ENCODE peak calls at places on chromosomes 7 and 10, in six cellular contexts. P is activated naive CD4-positive, alpha-beta T cell treated with Interleukin-2 at 50 U/mL for 16 hours; R is activated effector memory CD4-positive, alpha-beta T cell treated with anti-CD3 and anti-CD28 coated beads, Interleukin-2, amount 50 U/mL, for 16 hours; Q is NAMALWA; T is effector memory CD8-positive, alpha-beta T cell; K is fibroblast of lung. A is an unnamed sample.

GRCh38 chr7:151429555-151430331 is 10.2 kb downstream of the CRYGN start:
- DNase-seq in P (peak; percentile 44), R (peak; percentile 77), Q (peak; percentile 84), T (peak; percentile 45), K (peak; percentile 14), A (no peak)

GRCh38 chr7:23106491-23106800 is 861 bp downstream of the KLHL7 start:
- DNase-seq in P (no peak), R (no peak), Q (no peak), T (no peak), K (peak; percentile 48), A (no peak)

GRCh38 chr10:126118476-126118875 is 222.1 kb downstream of the FANK1 start:
- DNase-seq in P (no peak), R (no peak), Q (no peak), T (no peak), K (no peak), A (no peak)

GRCh38 chr10:12530017-12530416 is 180.7 kb downstream of the CAMK1D start:
- DNase-seq in P (no peak), R (no peak), Q (no peak), T (no peak), K (no peak), A (no peak)

GRCh38 chr10:76554478-76554877 is 1083.1 kb downstream of the KCNMA1 start:
- DNase-seq in P (no peak), R (no peak), Q (no peak), T (no peak), K (no peak), A (no peak)

GRCh38 chr10:269440-270074 is 134.3 kb downstream of the ZMYND11 start:
- DNase-seq in P (no peak), R (no peak), Q (no peak), T (no peak), K (no peak), A (no peak)

GRCh38 chr7:157139142-157140117 is 704 bp downstream of the UBE3C start:
- DNase-seq in P (peak; percentile 68), R (peak; percentile 90), Q (peak; percentile 63), T (peak; percentile 21), K (peak; percentile 48), A (peak; percentile 54)

GRCh38 chr10:57692255-57692980 is 575.3 kb downstream of the IPMK start:
- DNase-seq in P (no peak), R (no peak), Q (no peak), T (no peak), K (peak; percentile 90), A (peak; percentile 92)

GRCh38 chr10:103853428-103854264 is 1.7 kb downstream of the SH3PXD2A start:
- DNase-seq in P (no peak), R (no peak), Q (no peak), T (no peak), K (no peak), A (no peak)

GRCh38 chr10:85008493-85009181 is 680.2 kb downstream of the CCSER2 start:
- DNase-seq in P (no peak), R (no peak), Q (no peak), T (no peak), K (no peak), A (no peak)

GRCh38 chr10:92760609-92761008 is 70.9 kb downstream of the HHEX start:
- DNase-seq in P (no peak), R (no peak), Q (no peak), T (no peak), K (peak; percentile 61), A (peak; percentile 77)

GRCh38 chr7:22154130-22154529 is 202.8 kb downstream of the RAPGEF5 start:
- DNase-seq in P (no peak), R (no peak), Q (no peak), T (no peak), K (no peak), A (no peak)

GRCh38 chr7:117023325-117023854 is 70.1 kb downstream of the ST7 start:
- DNase-seq in P (no peak), R (no peak), Q (peak; percentile 34), T (no peak), K (no peak), A (no peak)

GRCh38 chr10:128047991-128048826 is 78.0 kb downstream of the MKI67 start:
- DNase-seq in P (peak; percentile 13), R (peak; percentile 68), Q (peak; percentile 60), T (peak; percentile 61), K (peak; percentile 64), A (no peak)

GRCh38 chr7:73885975-73886798 is 25.2 kb downstream of the TMEM270 start:
- DNase-seq in P (no peak), R (no peak), Q (no peak), T (no peak), K (peak; percentile 82), A (peak; percentile 55)

GRCh38 chr10:69009360-69009759 is 20.8 kb downstream of the KIFBP start:
- DNase-seq in P (no peak), R (no peak), Q (no peak), T (no peak), K (no peak), A (no peak)

GRCh38 chr10:44853148-44853734 is 57.9 kb upstream of the TMEM72 start:
- DNase-seq in P (no peak), R (no peak), Q (peak; percentile 24), T (no peak), K (peak; percentile 43), A (peak; percentile 59)

GRCh38 chr7:24898691-24899090 is 81.3 kb downstream of the OSBPL3 start:
- DNase-seq in P (no peak), R (no peak), Q (no peak), T (no peak), K (peak; percentile 82), A (peak; percentile 86)

GRCh38 chr7:130896051-130896881 is 162.3 kb upstream of the KLF14 start:
- DNase-seq in P (no peak), R (no peak), Q (peak; percentile 46), T (no peak), K (peak; percentile 44), A (peak; percentile 62)

GRCh38 chr7:7834761-7835160 is 116.4 kb upstream of the RPA3 start:
- DNase-seq in P (no peak), R (no peak), Q (no peak), T (no peak), K (no peak), A (no peak)

GRCh38 chr7:50303082-50303893 is 1.2 kb upstream of the IKZF1 start:
- DNase-seq in P (no peak), R (peak; percentile 75), Q (no peak), T (peak; percentile 9), K (no peak), A (no peak)

GRCh38 chr7:44700322-44700721 is 48.3 kb upstream of the ZMIZ2 start:
- DNase-seq in P (no peak), R (no peak), Q (no peak), T (no peak), K (no peak), A (no peak)

GRCh38 chr10:26804418-26805393 is 56.1 kb downstream of the ABI1 start:
- DNase-seq in P (no peak), R (no peak), Q (peak; percentile 39), T (no peak), K (no peak), A (no peak)

GRCh38 chr10:35998036-35998435 is 355.9 kb upstream of the FZD8 start:
- DNase-seq in P (no peak), R (no peak), Q (no peak), T (no peak), K (no peak), A (no peak)

GRCh38 chr10:97849491-97850402 is at the start of gene GOLGA7B:
- DNase-seq in P (peak; percentile 72), R (peak; percentile 88), Q (peak; percentile 17), T (peak; percentile 62), K (peak; percentile 35), A (peak; percentile 31)

GRCh38 chr10:21599582-21599981 is 65.5 kb downstream of the MLLT10 start:
- DNase-seq in P (no peak), R (no peak), Q (no peak), T (no peak), K (peak; percentile 7), A (no peak)

GRCh38 chr10:80503584-80504157 is 34.0 kb upstream of the SH2D4B start:
- DNase-seq in P (no peak), R (peak; percentile 59), Q (no peak), T (no peak), K (no peak), A (no peak)

GRCh38 chr10:117004627-117005453 is at the start of gene SHTN1:
- DNase-seq in P (peak; percentile 15), R (peak; percentile 75), Q (no peak), T (no peak), K (peak; percentile 71), A (peak; percentile 73)

GRCh38 chr7:91533996-91534395 is 269.8 kb downstream of the FZD1 start:
- DNase-seq in P (no peak), R (no peak), Q (no peak), T (no peak), K (no peak), A (no peak)

GRCh38 chr7:111639894-111640293 is 77.6 kb upstream of the IMMP2L start:
- DNase-seq in P (no peak), R (no peak), Q (no peak), T (no peak), K (no peak), A (peak; percentile 7)

GRCh38 chr10:98264378-98265065 is 3.5 kb downstream of the LOXL4 start:
- DNase-seq in P (no peak), R (no peak), Q (no peak), T (no peak), K (no peak), A (no peak)

GRCh38 chr7:110839866-110840265 is 251.1 kb upstream of the LRRN3 start:
- DNase-seq in P (no peak), R (no peak), Q (peak; percentile 18), T (no peak), K (peak; percentile 20), A (peak; percentile 14)

GRCh38 chr10:111756541-111757061 is 427.0 kb downstream of the GPAM start:
- DNase-seq in P (no peak), R (no peak), Q (peak; percentile 60), T (no peak), K (peak; percentile 0), A (peak; percentile 6)

GRCh38 chr10:89535185-89536012 is at the start of gene SLC16A12:
- DNase-seq in P (no peak), R (no peak), Q (no peak), T (no peak), K (peak; percentile 29), A (peak; percentile 20)

GRCh38 chr7:134602921-134603394 is 43.7 kb upstream of the BPGM start:
- DNase-seq in P (no peak), R (no peak), Q (no peak), T (no peak), K (peak; percentile 40), A (peak; percentile 4)